ENCODE peak calls at places on chromosomes 4 and X, in nine cellular contexts. One of them, this sample, is unnamed.

GRCh38 chr4:38113551-38113950 is 153.4 kb downstream of the PTTG2 start:
- DNase-seq in BJ: no peak
- DNase-seq in endodermal cell: no peak
- DNase-seq in left cardiac atrium: no peak
- DNase-seq in AG08395: no peak
- DNase-seq in type B pancreatic cell: no peak
- DNase-seq in RKO: no peak
- DNase-seq in stimulated activated CD8-positive, alpha-beta memory T cell treated with anti-CD3 and anti-CD28 coated beads, Interleukin-4, amount 100 ng/mL, for 1 hour: no peak
- DNase-seq in esophagus squamous epithelium: no peak
- DNase-seq in this sample: no peak

GRCh38 chrX:136260801-136261200 is 9.6 kb upstream of the MAP7D3 start:
- DNase-seq in stimulated activated CD8-positive, alpha-beta memory T cell treated with anti-CD3 and anti-CD28 coated beads, Interleukin-4, amount 100 ng/mL, for 1 hour: no peak
- DNase-seq in RKO: peak
- DNase-seq in AG08395: peak
- DNase-seq in endodermal cell: no peak
- DNase-seq in esophagus squamous epithelium: no peak
- DNase-seq in left cardiac atrium: no peak
- DNase-seq in type B pancreatic cell: no peak
- DNase-seq in BJ: peak
- DNase-seq in this sample: no peak

GRCh38 chrX:46180258-46180687 is 364.9 kb downstream of the ZNF674 start:
- DNase-seq in left cardiac atrium: no peak
- DNase-seq in esophagus squamous epithelium: no peak
- DNase-seq in type B pancreatic cell: no peak
- DNase-seq in RKO: no peak
- DNase-seq in endodermal cell: peak
- DNase-seq in BJ: peak
- DNase-seq in AG08395: peak
- DNase-seq in stimulated activated CD8-positive, alpha-beta memory T cell treated with anti-CD3 and anti-CD28 coated beads, Interleukin-4, amount 100 ng/mL, for 1 hour: no peak
- DNase-seq in this sample: peak

GRCh38 chr4:73011629-73011985 is 57.9 kb downstream of the COX18 start:
- DNase-seq in endodermal cell: no peak
- DNase-seq in type B pancreatic cell: no peak
- DNase-seq in RKO: no peak
- DNase-seq in stimulated activated CD8-positive, alpha-beta memory T cell treated with anti-CD3 and anti-CD28 coated beads, Interleukin-4, amount 100 ng/mL, for 1 hour: no peak
- DNase-seq in AG08395: no peak
- DNase-seq in BJ: no peak
- DNase-seq in esophagus squamous epithelium: no peak
- DNase-seq in left cardiac atrium: no peak
- DNase-seq in this sample: no peak

GRCh38 chrX:39983715-39984114 is 114.0 kb downstream of the BCOR start:
- DNase-seq in left cardiac atrium: no peak
- DNase-seq in RKO: no peak
- DNase-seq in esophagus squamous epithelium: no peak
- DNase-seq in stimulated activated CD8-positive, alpha-beta memory T cell treated with anti-CD3 and anti-CD28 coated beads, Interleukin-4, amount 100 ng/mL, for 1 hour: no peak
- DNase-seq in type B pancreatic cell: no peak
- DNase-seq in endodermal cell: no peak
- DNase-seq in BJ: no peak
- DNase-seq in AG08395: no peak
- DNase-seq in this sample: peak

GRCh38 chr4:184400375-184400870 is 73.9 kb downstream of the IRF2 start:
- DNase-seq in left cardiac atrium: no peak
- DNase-seq in BJ: peak
- DNase-seq in endodermal cell: no peak
- DNase-seq in type B pancreatic cell: no peak
- DNase-seq in esophagus squamous epithelium: no peak
- DNase-seq in AG08395: peak
- DNase-seq in stimulated activated CD8-positive, alpha-beta memory T cell treated with anti-CD3 and anti-CD28 coated beads, Interleukin-4, amount 100 ng/mL, for 1 hour: no peak
- DNase-seq in RKO: peak
- DNase-seq in this sample: no peak

GRCh38 chr4:185811509-185812364 is at the start of gene SORBS2:
- DNase-seq in esophagus squamous epithelium: no peak
- DNase-seq in BJ: no peak
- DNase-seq in stimulated activated CD8-positive, alpha-beta memory T cell treated with anti-CD3 and anti-CD28 coated beads, Interleukin-4, amount 100 ng/mL, for 1 hour: no peak
- DNase-seq in left cardiac atrium: no peak
- DNase-seq in AG08395: no peak
- DNase-seq in RKO: no peak
- DNase-seq in endodermal cell: no peak
- DNase-seq in type B pancreatic cell: no peak
- DNase-seq in this sample: peak

GRCh38 chr4:127783026-127783769 is 1.1 kb downstream of the HSPA4L start:
- DNase-seq in left cardiac atrium: peak
- DNase-seq in RKO: peak
- DNase-seq in type B pancreatic cell: no peak
- DNase-seq in AG08395: peak
- DNase-seq in BJ: no peak
- DNase-seq in esophagus squamous epithelium: peak
- DNase-seq in stimulated activated CD8-positive, alpha-beta memory T cell treated with anti-CD3 and anti-CD28 coated beads, Interleukin-4, amount 100 ng/mL, for 1 hour: no peak
- DNase-seq in endodermal cell: peak
- DNase-seq in this sample: peak

GRCh38 chr4:151882072-151882803 is 121.4 kb upstream of the GATB start:
- DNase-seq in esophagus squamous epithelium: no peak
- DNase-seq in RKO: no peak
- DNase-seq in endodermal cell: no peak
- DNase-seq in BJ: no peak
- DNase-seq in type B pancreatic cell: no peak
- DNase-seq in stimulated activated CD8-positive, alpha-beta memory T cell treated with anti-CD3 and anti-CD28 coated beads, Interleukin-4, amount 100 ng/mL, for 1 hour: no peak
- DNase-seq in left cardiac atrium: no peak
- DNase-seq in AG08395: no peak
- DNase-seq in this sample: no peak

GRCh38 chr4:61298178-61298740 is 98.1 kb downstream of the ADGRL3 start:
- DNase-seq in endodermal cell: no peak
- DNase-seq in left cardiac atrium: no peak
- DNase-seq in AG08395: no peak
- DNase-seq in type B pancreatic cell: no peak
- DNase-seq in BJ: no peak
- DNase-seq in RKO: no peak
- DNase-seq in stimulated activated CD8-positive, alpha-beta memory T cell treated with anti-CD3 and anti-CD28 coated beads, Interleukin-4, amount 100 ng/mL, for 1 hour: no peak
- DNase-seq in esophagus squamous epithelium: no peak
- DNase-seq in this sample: no peak

GRCh38 chr4:184544711-184545409 is 70.5 kb upstream of the IRF2 start:
- DNase-seq in AG08395: no peak
- DNase-seq in left cardiac atrium: no peak
- DNase-seq in esophagus squamous epithelium: no peak
- DNase-seq in type B pancreatic cell: no peak
- DNase-seq in BJ: no peak
- DNase-seq in RKO: no peak
- DNase-seq in stimulated activated CD8-positive, alpha-beta memory T cell treated with anti-CD3 and anti-CD28 coated beads, Interleukin-4, amount 100 ng/mL, for 1 hour: no peak
- DNase-seq in endodermal cell: no peak
- DNase-seq in this sample: no peak

GRCh38 chr4:111562811-111563210 is 582.4 kb upstream of the FAM241A start:
- DNase-seq in AG08395: peak
- DNase-seq in BJ: peak
- DNase-seq in left cardiac atrium: no peak
- DNase-seq in type B pancreatic cell: no peak
- DNase-seq in stimulated activated CD8-positive, alpha-beta memory T cell treated with anti-CD3 and anti-CD28 coated beads, Interleukin-4, amount 100 ng/mL, for 1 hour: no peak
- DNase-seq in esophagus squamous epithelium: no peak
- DNase-seq in RKO: no peak
- DNase-seq in endodermal cell: no peak
- DNase-seq in this sample: no peak

GRCh38 chr4:86816463-86817107 is 32.6 kb downstream of the SLC10A6 start:
- DNase-seq in RKO: no peak
- DNase-seq in AG08395: peak
- DNase-seq in esophagus squamous epithelium: no peak
- DNase-seq in left cardiac atrium: no peak
- DNase-seq in type B pancreatic cell: no peak
- DNase-seq in endodermal cell: no peak
- DNase-seq in BJ: peak
- DNase-seq in stimulated activated CD8-positive, alpha-beta memory T cell treated with anti-CD3 and anti-CD28 coated beads, Interleukin-4, amount 100 ng/mL, for 1 hour: no peak
- DNase-seq in this sample: no peak

GRCh38 chrX:55593756-55594257 is 29.4 kb upstream of the FOXR2 start:
- DNase-seq in BJ: no peak
- DNase-seq in esophagus squamous epithelium: no peak
- DNase-seq in AG08395: no peak
- DNase-seq in stimulated activated CD8-positive, alpha-beta memory T cell treated with anti-CD3 and anti-CD28 coated beads, Interleukin-4, amount 100 ng/mL, for 1 hour: no peak
- DNase-seq in RKO: no peak
- DNase-seq in left cardiac atrium: no peak
- DNase-seq in type B pancreatic cell: no peak
- DNase-seq in endodermal cell: no peak
- DNase-seq in this sample: no peak

GRCh38 chr4:24686866-24687672 is 102.7 kb upstream of the DHX15 start:
- DNase-seq in AG08395: no peak
- DNase-seq in stimulated activated CD8-positive, alpha-beta memory T cell treated with anti-CD3 and anti-CD28 coated beads, Interleukin-4, amount 100 ng/mL, for 1 hour: no peak
- DNase-seq in endodermal cell: peak
- DNase-seq in RKO: peak
- DNase-seq in esophagus squamous epithelium: no peak
- DNase-seq in BJ: no peak
- DNase-seq in type B pancreatic cell: no peak
- DNase-seq in left cardiac atrium: no peak
- DNase-seq in this sample: no peak

GRCh38 chrX:16392597-16392996 is 225.3 kb downstream of the MAGEB17 start:
- DNase-seq in BJ: no peak
- DNase-seq in esophagus squamous epithelium: no peak
- DNase-seq in AG08395: no peak
- DNase-seq in left cardiac atrium: no peak
- DNase-seq in type B pancreatic cell: no peak
- DNase-seq in endodermal cell: no peak
- DNase-seq in stimulated activated CD8-positive, alpha-beta memory T cell treated with anti-CD3 and anti-CD28 coated beads, Interleukin-4, amount 100 ng/mL, for 1 hour: no peak
- DNase-seq in RKO: no peak
- DNase-seq in this sample: no peak

GRCh38 chr4:7478665-7479064 is 43.9 kb upstream of the PSAPL1 start:
- DNase-seq in esophagus squamous epithelium: no peak
- DNase-seq in RKO: no peak
- DNase-seq in stimulated activated CD8-positive, alpha-beta memory T cell treated with anti-CD3 and anti-CD28 coated beads, Interleukin-4, amount 100 ng/mL, for 1 hour: no peak
- DNase-seq in BJ: no peak
- DNase-seq in type B pancreatic cell: no peak
- DNase-seq in AG08395: no peak
- DNase-seq in left cardiac atrium: no peak
- DNase-seq in endodermal cell: no peak
- DNase-seq in this sample: no peak

GRCh38 chrX:150062292-150063137 is 124.2 kb upstream of the EOLA2 start:
- DNase-seq in stimulated activated CD8-positive, alpha-beta memory T cell treated with anti-CD3 and anti-CD28 coated beads, Interleukin-4, amount 100 ng/mL, for 1 hour: no peak
- DNase-seq in esophagus squamous epithelium: no peak
- DNase-seq in type B pancreatic cell: no peak
- DNase-seq in left cardiac atrium: peak
- DNase-seq in endodermal cell: no peak
- DNase-seq in RKO: peak
- DNase-seq in BJ: peak
- DNase-seq in AG08395: peak
- DNase-seq in this sample: no peak

GRCh38 chrX:77900688-77901087 is 1.4 kb downstream of the COX7B start:
- DNase-seq in esophagus squamous epithelium: no peak
- DNase-seq in endodermal cell: no peak
- DNase-seq in RKO: peak
- DNase-seq in type B pancreatic cell: no peak
- DNase-seq in BJ: no peak
- DNase-seq in AG08395: no peak
- DNase-seq in left cardiac atrium: no peak
- DNase-seq in stimulated activated CD8-positive, alpha-beta memory T cell treated with anti-CD3 and anti-CD28 coated beads, Interleukin-4, amount 100 ng/mL, for 1 hour: no peak
- DNase-seq in this sample: no peak

GRCh38 chr4:187075514-187075913 is 351.9 kb upstream of the FAT1 start:
- DNase-seq in BJ: peak
- DNase-seq in AG08395: no peak
- DNase-seq in stimulated activated CD8-positive, alpha-beta memory T cell treated with anti-CD3 and anti-CD28 coated beads, Interleukin-4, amount 100 ng/mL, for 1 hour: no peak
- DNase-seq in esophagus squamous epithelium: no peak
- DNase-seq in left cardiac atrium: no peak
- DNase-seq in type B pancreatic cell: no peak
- DNase-seq in RKO: no peak
- DNase-seq in endodermal cell: no peak
- DNase-seq in this sample: no peak

GRCh38 chr4:159075531-159075932 is 27.3 kb upstream of the RAPGEF2 start:
- DNase-seq in esophagus squamous epithelium: no peak
- DNase-seq in BJ: no peak
- DNase-seq in stimulated activated CD8-positive, alpha-beta memory T cell treated with anti-CD3 and anti-CD28 coated beads, Interleukin-4, amount 100 ng/mL, for 1 hour: no peak
- DNase-seq in AG08395: peak
- DNase-seq in endodermal cell: no peak
- DNase-seq in RKO: peak
- DNase-seq in left cardiac atrium: no peak
- DNase-seq in type B pancreatic cell: no peak
- DNase-seq in this sample: no peak

GRCh38 chr4:182649698-182650477 is 267.3 kb downstream of the DCTD start:
- DNase-seq in endodermal cell: no peak
- DNase-seq in BJ: no peak
- DNase-seq in left cardiac atrium: no peak
- DNase-seq in stimulated activated CD8-positive, alpha-beta memory T cell treated with anti-CD3 and anti-CD28 coated beads, Interleukin-4, amount 100 ng/mL, for 1 hour: no peak
- DNase-seq in esophagus squamous epithelium: no peak
- DNase-seq in RKO: no peak
- DNase-seq in type B pancreatic cell: no peak
- DNase-seq in AG08395: no peak
- DNase-seq in this sample: no peak

GRCh38 chrX:43975747-43976146 is 2.6 kb upstream of the NDP start:
- DNase-seq in left cardiac atrium: no peak
- DNase-seq in type B pancreatic cell: no peak
- DNase-seq in BJ: no peak
- DNase-seq in AG08395: no peak
- DNase-seq in esophagus squamous epithelium: no peak
- DNase-seq in stimulated activated CD8-positive, alpha-beta memory T cell treated with anti-CD3 and anti-CD28 coated beads, Interleukin-4, amount 100 ng/mL, for 1 hour: no peak
- DNase-seq in RKO: no peak
- DNase-seq in endodermal cell: no peak
- DNase-seq in this sample: peak

GRCh38 chr4:25621027-25621930 is 34.4 kb upstream of the SLC34A2 start:
- DNase-seq in BJ: no peak
- DNase-seq in endodermal cell: peak
- DNase-seq in esophagus squamous epithelium: no peak
- DNase-seq in left cardiac atrium: no peak
- DNase-seq in RKO: no peak
- DNase-seq in type B pancreatic cell: no peak
- DNase-seq in stimulated activated CD8-positive, alpha-beta memory T cell treated with anti-CD3 and anti-CD28 coated beads, Interleukin-4, amount 100 ng/mL, for 1 hour: no peak
- DNase-seq in AG08395: no peak
- DNase-seq in this sample: no peak